ENCODE peak calls at places on chromosome 19, in seven cellular contexts. Z, H, T, I, C, X and R are unnamed samples.
A peak's percentile ranks its signal among the peaks of the same experiment; 100 is the strongest.

GRCh38 chr19:49492573-49493411 is 3.4 kb upstream of the RPS11 start:
- DNase-seq in X (no peak), H (no peak), Z (no peak), C (no peak), T (no peak), I (no peak), R (no peak)

GRCh38 chr19:7845390-7846179 is 15.6 kb downstream of the EVI5L start:
- DNase-seq in I (no peak), C (no peak), T (no peak), Z (no peak), X (no peak), H (no peak), R (no peak)

GRCh38 chr19:33251076-33251475 is 25.4 kb upstream of the SLC7A10 start:
- DNase-seq in I (no peak), Z (no peak), C (no peak), X (no peak), H (peak; percentile 59), T (no peak), R (no peak)

GRCh38 chr19:56834564-56835375 is 5.8 kb downstream of the PEG3 start:
- DNase-seq in X (no peak), H (no peak), T (no peak), Z (no peak), C (no peak), I (no peak), R (no peak)

GRCh38 chr19:4633140-4633967 is 6.0 kb upstream of the TNFAIP8L1 start:
- DNase-seq in Z (peak; percentile 67), X (peak; percentile 71), C (no peak), T (peak; percentile 47), H (peak; percentile 87), I (peak; percentile 87), R (peak; percentile 69)

GRCh38 chr19:16180611-16181010 is 4.6 kb upstream of the FAM32A start:
- DNase-seq in T (no peak), X (no peak), I (peak; percentile 31), Z (peak; percentile 92), H (no peak), C (no peak), R (no peak)

GRCh38 chr19:3684817-3685410 is 15.4 kb downstream of the PIP5K1C start:
- DNase-seq in H (no peak), Z (no peak), I (peak; percentile 26), T (no peak), C (no peak), X (no peak), R (no peak)

GRCh38 chr19:4064073-4064550 is 2.6 kb downstream of the ZBTB7A start:
- DNase-seq in Z (peak; percentile 66), I (peak; percentile 31), T (no peak), H (no peak), X (no peak), C (no peak), R (no peak)

GRCh38 chr19:48329167-48329891 is 4.0 kb downstream of the EMP3 start:
- DNase-seq in C (no peak), H (no peak), X (peak; percentile 39), T (no peak), Z (peak; percentile 59), I (peak; percentile 27), R (no peak)

GRCh38 chr19:7705387-7706187 is 3.7 kb upstream of the FCER2 start:
- DNase-seq in T (peak; percentile 61), C (no peak), X (peak; percentile 65), I (no peak), Z (no peak), H (peak; percentile 96), R (no peak)

GRCh38 chr19:43789029-43789428 is 8.3 kb upstream of the KCNN4 start:
- DNase-seq in T (no peak), Z (no peak), C (no peak), H (no peak), X (no peak), I (peak; percentile 48), R (no peak)

GRCh38 chr19:3034845-3035541 is 5.9 kb upstream of the TLE2 start:
- DNase-seq in C (no peak), T (peak; percentile 54), I (peak; percentile 29), X (no peak), H (peak; percentile 84), Z (peak; percentile 50), R (no peak)

GRCh38 chr19:55075366-55075998 is at the start of gene EPS8L1:
- DNase-seq in C (no peak), H (no peak), T (no peak), X (no peak), I (no peak), Z (no peak), R (no peak)

GRCh38 chr19:39502640-39503417 is 4.1 kb downstream of the DLL3 start:
- DNase-seq in I (no peak), T (peak; percentile 74), H (peak; percentile 91), Z (peak; percentile 92), X (peak; percentile 94), C (no peak), R (peak; percentile 54)

GRCh38 chr19:728011-728410 is 19.3 kb downstream of the PALM start:
- DNase-seq in I (no peak), X (no peak), H (peak; percentile 90), Z (peak; percentile 77), C (no peak), T (no peak), R (peak; percentile 67)

GRCh38 chr19:4909172-4909896 is at the start of gene UHRF1:
- DNase-seq in T (peak; percentile 73), C (no peak), Z (peak; percentile 26), H (no peak), I (peak; percentile 45), X (peak; percentile 89), R (no peak)

GRCh38 chr19:12047868-12048267 is 4.9 kb downstream of the ZNF878 start:
- DNase-seq in X (no peak), C (no peak), Z (no peak), H (no peak), I (no peak), T (no peak), R (no peak)

GRCh38 chr19:55258476-55258827 is 365 bp downstream of the PPP6R1 start:
- DNase-seq in Z (peak; percentile 69), I (peak; percentile 4), C (no peak), X (peak; percentile 81), T (no peak), H (no peak), R (no peak)

GRCh38 chr19:10701955-10702307 is 692 bp downstream of the QTRT1 start:
- DNase-seq in T (no peak), X (peak; percentile 65), I (no peak), H (no peak), C (no peak), Z (peak; percentile 41), R (no peak)

GRCh38 chr19:28394705-28395104 is 818.2 kb downstream of the UQCRFS1 start:
- DNase-seq in I (no peak), C (no peak), X (no peak), Z (no peak), T (no peak), H (no peak), R (no peak)

GRCh38 chr19:41225238-41226052 is 6.4 kb downstream of the AXL start:
- DNase-seq in H (no peak), I (peak; percentile 94), T (peak; percentile 33), Z (peak; percentile 96), C (no peak), X (no peak), R (no peak)

GRCh38 chr19:4705413-4706131 is 18.1 kb downstream of the DPP9 start:
- DNase-seq in X (no peak), H (no peak), Z (no peak), T (no peak), I (peak; percentile 45), C (no peak), R (peak; percentile 72)

GRCh38 chr19:35228177-35228930 is at the start of gene FAM187B:
- DNase-seq in I (no peak), H (no peak), T (no peak), C (no peak), Z (no peak), X (no peak), R (peak; percentile 23)

GRCh38 chr19:11125994-11126685 is 29.4 kb downstream of the SPC24 start:
- DNase-seq in Z (peak; percentile 69), T (peak; percentile 80), C (peak; percentile 66), H (peak; percentile 93), X (peak; percentile 75), I (peak; percentile 69), R (peak; percentile 79)

GRCh38 chr19:2461751-2462634 is 5.2 kb upstream of the LMNB2 start:
- DNase-seq in T (peak; percentile 69), C (no peak), X (peak; percentile 90), Z (peak; percentile 78), H (peak; percentile 85), I (peak; percentile 75), R (peak; percentile 67)

GRCh38 chr19:41541990-41542584 is 33.9 kb upstream of the CEACAM21 start:
- DNase-seq in T (peak; percentile 78), Z (no peak), I (peak; percentile 47), C (peak; percentile 58), X (no peak), H (peak; percentile 92), R (no peak)

GRCh38 chr19:7069904-7070226 is 362 bp downstream of the ZNF557 start:
- DNase-seq in Z (peak; percentile 20), I (peak; percentile 1), H (no peak), X (no peak), T (no peak), C (no peak), R (no peak)

GRCh38 chr19:6532244-6532999 is 1.6 kb downstream of the TNFSF9 start:
- DNase-seq in T (no peak), I (no peak), H (peak; percentile 84), C (no peak), Z (no peak), X (peak; percentile 83), R (no peak)

GRCh38 chr19:55672418-55672817 is 2.6 kb upstream of the EPN1 start:
- DNase-seq in Z (peak; percentile 93), T (no peak), I (no peak), X (no peak), C (no peak), H (no peak), R (no peak)

GRCh38 chr19:45922281-45922680 is 7.7 kb upstream of the NANOS2 start:
- DNase-seq in X (no peak), H (no peak), T (no peak), I (no peak), C (no peak), Z (no peak), R (no peak)

GRCh38 chr19:52533901-52534300 is 6.4 kb downstream of the ZNF808 start:
- DNase-seq in I (no peak), T (no peak), Z (no peak), C (no peak), H (no peak), X (no peak), R (no peak)

GRCh38 chr19:45985321-45985720 is 9.9 kb upstream of the CCDC61 start:
- DNase-seq in H (no peak), T (no peak), Z (no peak), I (no peak), C (no peak), X (no peak), R (no peak)

GRCh38 chr19:952680-953500 is 27.1 kb downstream of the ARID3A start:
- DNase-seq in C (no peak), X (no peak), H (no peak), I (no peak), T (no peak), Z (no peak), R (no peak)

GRCh38 chr19:6041991-6042421 is 64.1 kb upstream of the RANBP3 start:
- DNase-seq in Z (no peak), H (no peak), I (no peak), T (no peak), C (no peak), X (no peak), R (peak; percentile 39)

GRCh38 chr19:8673281-8673891 is 25.2 kb downstream of the ACTL9 start:
- DNase-seq in H (peak; percentile 46), T (no peak), Z (no peak), C (no peak), X (no peak), I (no peak), R (no peak)

GRCh38 chr19:18736415-18737336 is 53.2 kb downstream of the CRTC1 start:
- DNase-seq in C (no peak), T (no peak), I (no peak), Z (no peak), X (no peak), H (no peak), R (no peak)

GRCh38 chr19:18574691-18575291 is 3.1 kb downstream of the UBA52 start:
- DNase-seq in T (no peak), C (no peak), H (no peak), X (no peak), Z (no peak), I (no peak), R (no peak)

GRCh38 chr19:4059931-4060620 is 6.6 kb downstream of the ZBTB7A start:
- DNase-seq in Z (peak; percentile 59), I (no peak), C (no peak), H (peak; percentile 93), X (no peak), T (no peak), R (no peak)